ENCODE peak calls at places on chromosome 17, in five cellular contexts. One of them, this sample, is unnamed.

GRCh38 chr17:50363217-50364060 is 9.5 kb downstream of the MRPL27 start:
- DNase-seq in kidney tubule cell: no peak
- DNase-seq in naive thymus-derived CD4-positive, alpha-beta T cell: no peak
- DNase-seq in iPS-NIHi11: peak
- DNase-seq in ovary: peak
- DNase-seq in this sample: peak

GRCh38 chr17:75428775-75429469 is 23.4 kb upstream of the GRB2 start:
- DNase-seq in kidney tubule cell: peak
- DNase-seq in naive thymus-derived CD4-positive, alpha-beta T cell: no peak
- DNase-seq in iPS-NIHi11: no peak
- DNase-seq in ovary: no peak
- DNase-seq in this sample: peak

GRCh38 chr17:61397086-61397842 is 2.4 kb upstream of the TBX2 start:
- DNase-seq in kidney tubule cell: no peak
- DNase-seq in naive thymus-derived CD4-positive, alpha-beta T cell: no peak
- DNase-seq in iPS-NIHi11: peak
- DNase-seq in ovary: no peak
- DNase-seq in this sample: no peak

GRCh38 chr17:72301887-72302286 is 181.1 kb downstream of the SOX9 start:
- DNase-seq in kidney tubule cell: no peak
- DNase-seq in naive thymus-derived CD4-positive, alpha-beta T cell: no peak
- DNase-seq in iPS-NIHi11: no peak
- DNase-seq in ovary: no peak
- DNase-seq in this sample: no peak

GRCh38 chr17:35947156-35947585 is 3.7 kb upstream of the LYZL6 start:
- DNase-seq in kidney tubule cell: peak
- DNase-seq in naive thymus-derived CD4-positive, alpha-beta T cell: peak
- DNase-seq in iPS-NIHi11: peak
- DNase-seq in ovary: no peak
- DNase-seq in this sample: peak

GRCh38 chr17:9170822-9171221 is 149.5 kb downstream of the NTN1 start:
- DNase-seq in kidney tubule cell: no peak
- DNase-seq in naive thymus-derived CD4-positive, alpha-beta T cell: no peak
- DNase-seq in iPS-NIHi11: no peak
- DNase-seq in ovary: no peak
- DNase-seq in this sample: no peak

GRCh38 chr17:2828396-2829038 is 32.3 kb downstream of the RAP1GAP2 start:
- DNase-seq in kidney tubule cell: peak
- DNase-seq in naive thymus-derived CD4-positive, alpha-beta T cell: peak
- DNase-seq in iPS-NIHi11: peak
- DNase-seq in ovary: peak
- DNase-seq in this sample: peak

GRCh38 chr17:82004485-82005455 is 17.9 kb downstream of the CENPX start:
- DNase-seq in kidney tubule cell: no peak
- DNase-seq in naive thymus-derived CD4-positive, alpha-beta T cell: no peak
- DNase-seq in iPS-NIHi11: no peak
- DNase-seq in ovary: no peak
- DNase-seq in this sample: no peak

GRCh38 chr17:32943647-32944191 is 15.8 kb downstream of the TMEM98 start:
- DNase-seq in kidney tubule cell: peak
- DNase-seq in naive thymus-derived CD4-positive, alpha-beta T cell: no peak
- DNase-seq in iPS-NIHi11: no peak
- DNase-seq in ovary: peak
- DNase-seq in this sample: no peak

GRCh38 chr17:50100921-50101345 is 5.8 kb downstream of the PDK2 start:
- DNase-seq in kidney tubule cell: peak
- DNase-seq in naive thymus-derived CD4-positive, alpha-beta T cell: no peak
- DNase-seq in iPS-NIHi11: peak
- DNase-seq in ovary: no peak
- DNase-seq in this sample: peak

GRCh38 chr17:40022961-40023541 is 7.8 kb downstream of the CSF3 start:
- DNase-seq in kidney tubule cell: no peak
- DNase-seq in naive thymus-derived CD4-positive, alpha-beta T cell: no peak
- DNase-seq in iPS-NIHi11: no peak
- DNase-seq in ovary: no peak
- DNase-seq in this sample: no peak

GRCh38 chr17:5592382-5592781 is 8.1 kb upstream of the NLRP1 start:
- DNase-seq in kidney tubule cell: peak
- DNase-seq in naive thymus-derived CD4-positive, alpha-beta T cell: peak
- DNase-seq in iPS-NIHi11: peak
- DNase-seq in ovary: no peak
- DNase-seq in this sample: peak

This sample was measured in Caki2.